ENCODE peak calls at places on chromosomes 16 and 17, in nine cellular contexts. S is lower leg skin, R is GM10248, I is mammary epithelial cell, J is esophagus squamous epithelium, K is MCF 10A, C is adrenal gland, M is progenitor cell of endocrine pancreas, A is prostate gland. H is an unnamed sample.

GRCh38 chr16:20765732-20766131 is 1.9 kb downstream of the ACSM3 start:
- DNase-seq in S (no peak), R (no peak), I (no peak), J (no peak), K (no peak), C (no peak), M (no peak), A (no peak), H (no peak)

GRCh38 chr17:27239046-27239445 is 54.9 kb upstream of the WSB1 start:
- DNase-seq in S (no peak), R (peak), I (no peak), J (no peak), K (no peak), C (no peak), M (no peak), A (no peak), H (no peak)

GRCh38 chr17:7294614-7295153 is at the start of gene YBX2:
- DNase-seq in S (no peak), R (peak), I (peak), J (no peak), K (peak), C (peak), M (peak), A (peak), H (peak)

GRCh38 chr17:30586818-30587595 is 109.8 kb downstream of the GOSR1 start:
- DNase-seq in S (no peak), R (peak), I (peak), J (no peak), K (peak), C (no peak), M (no peak), A (no peak), H (peak)

GRCh38 chr17:76539631-76540271 is at the start of gene PRCD:
- DNase-seq in S (no peak), R (no peak), I (no peak), J (no peak), K (no peak), C (peak), M (no peak), A (no peak), H (no peak)

GRCh38 chr17:4591529-4591928 is 7.2 kb downstream of the SMTNL2 start:
- DNase-seq in S (no peak), R (no peak), I (peak), J (no peak), K (no peak), C (no peak), M (no peak), A (no peak), H (no peak)

GRCh38 chr16:2811703-2812471 is 5.2 kb upstream of the PRSS21 start:
- DNase-seq in S (no peak), R (no peak), I (no peak), J (no peak), K (no peak), C (no peak), M (no peak), A (no peak), H (no peak)

GRCh38 chr16:14172200-14172805 is 101.2 kb downstream of the MRTFB start:
- DNase-seq in S (no peak), R (no peak), I (peak), J (no peak), K (peak), C (no peak), M (no peak), A (no peak), H (no peak)

GRCh38 chr16:29021471-29021870 is 36.6 kb downstream of the LAT start:
- DNase-seq in S (no peak), R (no peak), I (no peak), J (no peak), K (no peak), C (no peak), M (no peak), A (no peak), H (no peak)

GRCh38 chr16:24102120-24102740 is 153.9 kb upstream of the CACNG3 start:
- DNase-seq in S (no peak), R (no peak), I (no peak), J (no peak), K (no peak), C (no peak), M (no peak), A (no peak), H (no peak)

GRCh38 chr16:88411951-88412576 is 29.3 kb downstream of the ZNF469 start:
- DNase-seq in S (no peak), R (no peak), I (no peak), J (no peak), K (no peak), C (no peak), M (no peak), A (no peak), H (no peak)

GRCh38 chr17:18921912-18922451 is 30.0 kb upstream of the SLC5A10 start:
- DNase-seq in S (no peak), R (peak), I (no peak), J (no peak), K (no peak), C (no peak), M (no peak), A (no peak), H (peak)

GRCh38 chr16:1112506-1113184 is 16.6 kb upstream of the C1QTNF8 start:
- DNase-seq in S (no peak), R (no peak), I (no peak), J (no peak), K (no peak), C (no peak), M (no peak), A (no peak), H (no peak)

GRCh38 chr16:9463461-9463860 is 372.0 kb downstream of the HAPSTR1 start:
- DNase-seq in S (no peak), R (no peak), I (no peak), J (no peak), K (no peak), C (no peak), M (no peak), A (no peak), H (no peak)

GRCh38 chr16:21169249-21169981 is 10.9 kb downstream of the LDAF1 start:
- DNase-seq in S (no peak), R (no peak), I (peak), J (no peak), K (peak), C (no peak), M (no peak), A (no peak), H (no peak)

GRCh38 chr16:87340198-87340597 is 23.0 kb upstream of the C16orf95 start:
- DNase-seq in S (no peak), R (no peak), I (no peak), J (no peak), K (no peak), C (no peak), M (no peak), A (no peak), H (no peak)

GRCh38 chr17:51256101-51256500 is 3.7 kb downstream of the MBTD1 start:
- DNase-seq in S (no peak), R (no peak), I (no peak), J (no peak), K (no peak), C (no peak), M (no peak), A (no peak), H (no peak)

GRCh38 chr16:851209-851810 is 50.8 kb upstream of the GNG13 start:
- DNase-seq in S (no peak), R (no peak), I (no peak), J (no peak), K (no peak), C (no peak), M (no peak), A (no peak), H (no peak)

GRCh38 chr17:4297351-4297750 is 33.6 kb upstream of the ANKFY1 start:
- DNase-seq in S (no peak), R (no peak), I (no peak), J (no peak), K (no peak), C (no peak), M (no peak), A (no peak), H (no peak)

GRCh38 chr16:26204138-26204537 is 512.4 kb downstream of the HS3ST4 start:
- DNase-seq in S (no peak), R (no peak), I (no peak), J (no peak), K (no peak), C (no peak), M (no peak), A (no peak), H (no peak)

GRCh38 chr17:1752425-1752941 is 9.4 kb upstream of the SERPINF1 start:
- DNase-seq in S (no peak), R (no peak), I (peak), J (no peak), K (peak), C (peak), M (no peak), A (no peak), H (peak)

GRCh38 chr16:53502331-53503269 is at the start of gene AKTIP:
- DNase-seq in S (no peak), R (peak), I (peak), J (no peak), K (no peak), C (no peak), M (peak), A (peak), H (peak)

DNA sequence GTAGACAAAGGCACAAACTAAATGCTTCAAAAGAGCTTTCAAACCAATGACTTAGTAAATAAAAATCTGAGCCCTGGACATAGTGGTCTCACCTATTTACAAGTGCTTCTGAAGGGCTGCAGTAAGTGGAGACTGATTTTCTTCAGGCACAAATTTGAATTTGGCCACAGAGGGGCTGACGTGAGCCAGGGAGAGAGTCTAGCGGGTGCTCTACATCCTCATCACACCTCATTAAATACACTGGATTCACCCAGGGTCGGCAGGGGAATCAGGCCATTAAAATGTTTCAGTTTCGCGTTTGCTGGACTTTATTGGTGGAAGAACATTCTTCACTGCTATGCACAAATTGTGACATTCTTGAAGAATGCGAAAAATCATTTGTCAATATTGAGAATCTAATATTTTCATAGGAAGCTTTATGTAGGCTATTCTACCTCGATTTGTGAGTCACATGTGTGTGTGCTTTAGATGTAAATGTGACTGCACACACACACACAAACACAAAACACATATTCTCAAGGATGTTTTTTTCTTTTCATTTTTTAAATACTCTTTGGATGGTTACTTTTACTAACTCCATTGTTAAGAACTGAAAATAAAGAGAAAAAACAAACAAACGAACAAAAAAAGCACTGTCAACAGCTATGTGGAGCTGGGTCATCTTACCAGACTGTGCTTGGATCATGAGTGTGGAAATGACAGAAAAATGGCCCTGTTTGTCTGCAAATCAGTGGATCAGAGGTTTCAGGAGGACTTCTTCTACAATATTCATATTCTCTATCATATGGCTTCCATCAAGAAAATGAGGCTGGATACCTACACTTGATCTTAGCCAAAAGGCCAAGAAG is 58.9 kb downstream of the CDH11 start:
- DNase-seq in S (no peak), R (no peak), I (no peak), J (no peak), K (no peak), C (no peak), M (no peak), A (no peak), H (no peak)
- TF ChIP-seq CTCF in S (no peak), R (no peak), I (no peak), J (no peak), K (no peak), C (no peak), M (no peak), A (no peak), H (no peak)

DNA sequence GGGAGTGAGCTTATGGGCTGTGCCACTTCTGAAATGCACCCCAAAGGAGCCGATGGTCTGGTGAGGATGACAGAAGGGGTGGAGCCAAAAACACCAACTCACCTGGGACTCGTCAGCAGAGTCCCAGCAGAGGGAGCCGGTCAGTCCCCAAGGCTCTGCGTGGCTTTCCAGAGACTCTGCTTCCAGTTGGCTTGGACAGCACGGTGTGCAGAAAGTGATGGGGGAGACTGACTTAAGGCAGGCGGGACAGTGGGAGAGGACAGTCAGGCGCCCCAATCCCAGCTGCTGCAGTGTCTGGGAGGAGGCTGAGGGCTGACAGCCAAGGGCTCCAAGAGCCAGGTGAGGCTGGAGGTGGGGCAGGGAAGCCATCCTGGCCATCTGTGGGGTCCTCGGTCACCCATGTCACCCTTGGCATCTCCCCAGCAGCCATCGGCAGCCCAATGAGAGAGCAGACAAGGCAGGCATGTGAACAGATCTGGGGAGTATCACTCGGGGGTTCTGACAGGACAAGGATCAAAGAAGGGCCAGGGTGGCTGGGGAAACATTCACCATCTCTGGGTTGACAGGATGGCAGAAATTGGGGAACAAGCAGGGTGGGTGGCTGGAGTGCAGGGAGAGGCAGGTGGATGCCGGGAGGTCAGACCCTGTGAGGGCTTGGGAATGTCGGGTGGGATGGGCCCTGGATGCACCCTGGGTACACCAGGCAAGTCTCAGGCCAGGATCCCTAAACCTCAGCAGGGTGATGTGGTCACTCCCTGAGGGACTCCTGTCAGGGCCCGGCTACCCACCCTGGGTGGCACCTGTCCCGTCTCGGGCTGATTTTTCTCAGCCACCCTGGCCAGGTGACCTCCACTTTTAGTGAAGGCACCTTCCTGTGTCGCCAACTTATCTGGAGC is 8.9 kb upstream of the KRTAP17-1 start:
- DNase-seq in S (no peak), R (no peak), I (peak), J (no peak), K (peak), C (no peak), M (no peak), A (peak), H (peak)
- TF ChIP-seq CTCF in S (no peak), R (no peak), I (peak), J (peak), K (peak), C (no peak), M (peak), A (no peak), H (peak)

GRCh38 chr16:85825326-85825725 is 25.8 kb downstream of the COX4I1 start:
- DNase-seq in S (no peak), R (no peak), I (no peak), J (no peak), K (no peak), C (no peak), M (no peak), A (no peak), H (no peak)
- TF ChIP-seq CTCF in S (no peak), R (no peak), I (no peak), J (no peak), K (no peak), C (no peak), M (peak), A (no peak), H (peak)

GRCh38 chr17:81212365-81212764 is 10.4 kb downstream of the CEP131 start:
- DNase-seq in S (no peak), R (no peak), I (no peak), J (no peak), K (no peak), C (no peak), M (no peak), A (no peak), H (no peak)
- TF ChIP-seq CTCF in S (no peak), R (no peak), I (no peak), J (no peak), K (no peak), C (no peak), M (no peak), A (no peak), H (no peak)

GRCh38 chr16:31477220-31478216 is 5.4 kb upstream of the SLC5A2 start:
- DNase-seq in S (no peak), R (peak), I (no peak), J (no peak), K (no peak), C (peak), M (peak), A (no peak), H (peak)
- TF ChIP-seq CTCF in S (peak), R (no peak), I (no peak), J (no peak), K (no peak), C (peak), M (peak), A (no peak), H (no peak)

GRCh38 chr16:63361032-63361624 is 1324.9 kb upstream of the CDH8 start:
- DNase-seq in S (no peak), R (peak), I (peak), J (no peak), K (peak), C (no peak), M (no peak), A (no peak), H (peak)
- TF ChIP-seq CTCF in S (no peak), R (peak), I (peak), J (peak), K (peak), C (peak), M (peak), A (peak), H (peak)

H was measured in Calu3.